ENCODE peak calls at places on chromosomes 4 and X, in seven cellular contexts. B is MCF 10A, G is NCI-H345, A is NCI-H2107, M is hepatocyte, H is ACHN, P is astrocyte of the spinal cord. Y is an unnamed sample.

GRCh38 chrX:78375894-78376293 is 48.5 kb upstream of the CYSLTR1 start:
- DNase-seq in B (no peak), G (no peak), A (no peak), M (peak; percentile 9), H (no peak), P (no peak), Y (no peak)

GRCh38 chrX:41384041-41384705 is 50.2 kb downstream of the DDX3X start:
- DNase-seq in B (peak; percentile 91), G (no peak), A (no peak), M (peak; percentile 76), H (peak; percentile 63), P (peak; percentile 58), Y (no peak)

GRCh38 chr4:55733874-55734437 is 85.6 kb upstream of the EXOC1L start:
- DNase-seq in B (peak; percentile 96), G (peak; percentile 28), A (no peak), M (peak; percentile 90), H (peak; percentile 51), P (peak; percentile 36), Y (no peak)

GRCh38 chr4:30938956-30939528 is 218.9 kb downstream of the PCDH7 start:
- DNase-seq in B (no peak), G (no peak), A (no peak), M (no peak), H (no peak), P (no peak), Y (no peak)

GRCh38 chr4:25346913-25347312 is 30.1 kb upstream of the ANAPC4 start:
- DNase-seq in B (no peak), G (no peak), A (no peak), M (no peak), H (peak; percentile 12), P (no peak), Y (no peak)

GRCh38 chrX:45024501-45024900 is 151.5 kb downstream of the KDM6A start:
- DNase-seq in B (no peak), G (no peak), A (no peak), M (no peak), H (no peak), P (no peak), Y (no peak)

GRCh38 chrX:87813566-87813965 is 296.0 kb downstream of the KLHL4 start:
- DNase-seq in B (no peak), G (no peak), A (no peak), M (no peak), H (peak; percentile 23), P (no peak), Y (no peak)

GRCh38 chr4:98673978-98674377 is 15.6 kb upstream of the TSPAN5 start:
- DNase-seq in B (no peak), G (no peak), A (no peak), M (no peak), H (no peak), P (no peak), Y (no peak)

GRCh38 chr4:8607603-8608481 is 15.3 kb downstream of the CPZ start:
- DNase-seq in B (no peak), G (peak; percentile 4), A (no peak), M (peak; percentile 53), H (peak; percentile 17), P (no peak), Y (peak; percentile 88)

GRCh38 chr4:170157670-170158069 is 67.9 kb upstream of the AADAT start:
- DNase-seq in B (no peak), G (no peak), A (no peak), M (no peak), H (no peak), P (no peak), Y (no peak)

GRCh38 chr4:26032142-26032541 is 118.1 kb downstream of the SMIM20 start:
- DNase-seq in B (peak; percentile 24), G (no peak), A (no peak), M (no peak), H (no peak), P (peak; percentile 72), Y (no peak)

GRCh38 chrX:10111364-10112148 is 45.2 kb upstream of the CLCN4 start:
- DNase-seq in B (no peak), G (no peak), A (no peak), M (no peak), H (no peak), P (no peak), Y (no peak)

GRCh38 chr4:68591204-68591603 is 15.1 kb upstream of the UGT2B17 start:
- DNase-seq in B (no peak), G (no peak), A (no peak), M (no peak), H (peak; percentile 4), P (peak; percentile 0), Y (no peak)

GRCh38 chr4:74410741-74411140 is 34.2 kb upstream of the AREG start:
- DNase-seq in B (no peak), G (no peak), A (no peak), M (no peak), H (no peak), P (no peak), Y (no peak)

GRCh38 chr4:137627938-137628460 is 95.7 kb upstream of the PCDH18 start:
- DNase-seq in B (no peak), G (no peak), A (no peak), M (no peak), H (no peak), P (no peak), Y (no peak)

GRCh38 chrX:49176421-49177326 is 5.0 kb downstream of the PLP2 start:
- DNase-seq in B (peak; percentile 71), G (no peak), A (no peak), M (no peak), H (no peak), P (no peak), Y (no peak)

GRCh38 chr4:70920592-70920991 is 18.4 kb downstream of the MOB1B start:
- DNase-seq in B (no peak), G (no peak), A (no peak), M (no peak), H (no peak), P (no peak), Y (no peak)

GRCh38 chr4:81084624-81085023 is 54.1 kb downstream of the BMP3 start:
- DNase-seq in B (no peak), G (no peak), A (no peak), M (no peak), H (no peak), P (no peak), Y (no peak)

GRCh38 chr4:158599150-158599549 is 72.5 kb downstream of the C4orf46 start:
- DNase-seq in B (peak; percentile 39), G (no peak), A (no peak), M (no peak), H (no peak), P (no peak), Y (no peak)

GRCh38 chr4:151709071-151709470 is 51.7 kb downstream of the GATB start:
- DNase-seq in B (no peak), G (no peak), A (no peak), M (no peak), H (no peak), P (no peak), Y (no peak)

GRCh38 chr4:61201562-61202099 is 1.5 kb downstream of the ADGRL3 start:
- DNase-seq in B (peak; percentile 40), G (peak; percentile 46), A (no peak), M (peak; percentile 20), H (no peak), P (no peak), Y (peak; percentile 40)

GRCh38 chr4:14143892-14144291 is 516.4 kb upstream of the BOD1L1 start:
- DNase-seq in B (peak; percentile 6), G (no peak), A (no peak), M (no peak), H (peak; percentile 4), P (no peak), Y (no peak)

GRCh38 chrX:106752101-106752678 is 25.7 kb downstream of the RNF128 start:
- DNase-seq in B (peak; percentile 12), G (no peak), A (no peak), M (no peak), H (no peak), P (peak; percentile 19), Y (no peak)

GRCh38 chr4:42119916-42120315 is 32.5 kb downstream of the BEND4 start:
- DNase-seq in B (no peak), G (no peak), A (no peak), M (no peak), H (no peak), P (no peak), Y (no peak)

GRCh38 chrX:5380426-5380825 is 848.2 kb downstream of the NLGN4X start:
- DNase-seq in B (no peak), G (no peak), A (no peak), M (no peak), H (no peak), P (no peak), Y (no peak)

GRCh38 chr4:105457997-105458396 is 15.9 kb downstream of the PPA2 start:
- DNase-seq in B (no peak), G (no peak), A (no peak), M (no peak), H (no peak), P (no peak), Y (no peak)

GRCh38 chr4:73407227-73407673 is 3.2 kb downstream of the ALB start:
- DNase-seq in B (no peak), G (no peak), A (no peak), M (no peak), H (no peak), P (no peak), Y (no peak)

GRCh38 chr4:157076578-157076947 is 613 bp downstream of the GLRB start:
- DNase-seq in B (peak; percentile 38), G (peak; percentile 20), A (peak; percentile 1), M (peak; percentile 30), H (peak; percentile 16), P (no peak), Y (peak; percentile 42)

GRCh38 chr4:1711055-1711905 is 839 bp downstream of the SLBP start:
- DNase-seq in B (peak; percentile 46), G (no peak), A (no peak), M (peak; percentile 71), H (peak; percentile 38), P (peak; percentile 44), Y (peak; percentile 51)

GRCh38 chrX:5586726-5587125 is 641.9 kb downstream of the NLGN4X start:
- DNase-seq in B (no peak), G (no peak), A (no peak), M (no peak), H (no peak), P (no peak), Y (no peak)

GRCh38 chr4:16225139-16225538 is 1.1 kb downstream of the TAPT1 start:
- DNase-seq in B (no peak), G (no peak), A (no peak), M (no peak), H (peak; percentile 32), P (peak; percentile 36), Y (no peak)

GRCh38 chr4:142282870-142283431 is 563.1 kb downstream of the INPP4B start:
- DNase-seq in B (peak; percentile 38), G (no peak), A (no peak), M (peak; percentile 16), H (no peak), P (peak; percentile 14), Y (no peak)